ENCODE peak calls at places on chromosomes 13 and 19, in six cellular contexts. U, N, Z, O, Q and K are unnamed samples.

GRCh38 chr13:51704399-51705306 is 99.3 kb downstream of the DHRS12 start:
- DNase-seq in U (no peak), N (no peak), Z (no peak), O (no peak), Q (no peak), K (no peak)

GRCh38 chr13:31385534-31385933 is 185.8 kb downstream of the B3GLCT start:
- DNase-seq in U (no peak), N (no peak), Z (no peak), O (no peak), Q (no peak), K (no peak)

GRCh38 chr19:52809801-52810200 is 11.6 kb downstream of the ZNF28 start:
- DNase-seq in U (no peak), N (no peak), Z (no peak), O (no peak), Q (no peak), K (no peak)

GRCh38 chr13:28059214-28059613 is 41.2 kb downstream of the FLT3 start:
- DNase-seq in U (no peak), N (no peak), Z (no peak), O (peak; percentile 48), Q (no peak), K (no peak)

GRCh38 chr13:83950284-83950683 is 68.0 kb upstream of the SLITRK1 start:
- DNase-seq in U (no peak), N (no peak), Z (no peak), O (no peak), Q (no peak), K (no peak)

GRCh38 chr13:110769097-110769496 is 55.6 kb downstream of the ING1 start:
- DNase-seq in U (no peak), N (no peak), Z (no peak), O (no peak), Q (no peak), K (no peak)

GRCh38 chr13:48595330-48596127 is 58.2 kb upstream of the CYSLTR2 start:
- DNase-seq in U (no peak), N (peak; percentile 16), Z (no peak), O (peak; percentile 85), Q (no peak), K (peak; percentile 36)

GRCh38 chr19:45922281-45922680 is 7.7 kb upstream of the NANOS2 start:
- DNase-seq in U (no peak), N (no peak), Z (no peak), O (no peak), Q (no peak), K (no peak)

GRCh38 chr13:50936681-50937080 is 27.1 kb downstream of the RNASEH2B start:
- DNase-seq in U (no peak), N (no peak), Z (no peak), O (peak; percentile 61), Q (no peak), K (no peak)

GRCh38 chr13:113216165-113217056 is 7.0 kb downstream of the CUL4A start:
- DNase-seq in U (peak; percentile 70), N (no peak), Z (no peak), O (peak; percentile 69), Q (peak; percentile 25), K (no peak)

GRCh38 chr19:49689133-49690072 is at the start of gene ADM5:
- DNase-seq in U (no peak), N (no peak), Z (peak; percentile 72), O (no peak), Q (peak; percentile 68), K (no peak)

GRCh38 chr13:79860757-79861156 is 379.8 kb downstream of the NDFIP2 start:
- DNase-seq in U (no peak), N (no peak), Z (no peak), O (no peak), Q (no peak), K (no peak)

GRCh38 chr19:7272856-7273578 is 21.2 kb downstream of the INSR start:
- DNase-seq in U (peak; percentile 4), N (no peak), Z (no peak), O (peak; percentile 21), Q (no peak), K (no peak)

GRCh38 chr19:47266401-47266885 is 8.2 kb upstream of the INAFM1 start:
- DNase-seq in U (no peak), N (no peak), Z (no peak), O (no peak), Q (no peak), K (no peak)

GRCh38 chr13:114199961-114200672 is 21.1 kb downstream of the CFAP97D2 start:
- DNase-seq in U (no peak), N (no peak), Z (no peak), O (no peak), Q (no peak), K (no peak)

GRCh38 chr13:27635256-27635655 is 13.6 kb downstream of the POLR1D start:
- DNase-seq in U (no peak), N (no peak), Z (no peak), O (no peak), Q (no peak), K (no peak)

GRCh38 chr19:34985249-34986022 is 14.7 kb upstream of the GRAMD1A start:
- DNase-seq in U (no peak), N (no peak), Z (peak; percentile 58), O (peak; percentile 59), Q (no peak), K (no peak)

GRCh38 chr13:95209109-95209508 is 92.1 kb downstream of the ABCC4 start:
- DNase-seq in U (no peak), N (no peak), Z (no peak), O (no peak), Q (no peak), K (no peak)

GRCh38 chr13:95564948-95565347 is 12.4 kb downstream of the CLDN10 start:
- DNase-seq in U (no peak), N (no peak), Z (no peak), O (peak; percentile 89), Q (no peak), K (no peak)

GRCh38 chr19:48344892-48345291 is 18.8 kb downstream of the TMEM143 start:
- DNase-seq in U (no peak), N (no peak), Z (no peak), O (no peak), Q (no peak), K (no peak)

GRCh38 chr13:99228737-99229691 is 28.4 kb downstream of the UBAC2 start:
- DNase-seq in U (no peak), N (no peak), Z (no peak), O (peak; percentile 59), Q (no peak), K (no peak)

GRCh38 chr13:99280166-99280565 is 22.0 kb upstream of the GPR18 start:
- DNase-seq in U (no peak), N (no peak), Z (no peak), O (peak; percentile 49), Q (no peak), K (no peak)

GRCh38 chr19:10603084-10603872 is 16.2 kb upstream of the AP1M2 start:
- DNase-seq in U (no peak), N (peak; percentile 71), Z (peak; percentile 59), O (peak; percentile 12), Q (no peak), K (peak; percentile 68)

GRCh38 chr19:2374808-2375207 is 14.7 kb downstream of the TMPRSS9 start:
- DNase-seq in U (no peak), N (no peak), Z (no peak), O (no peak), Q (no peak), K (no peak)

GRCh38 chr19:4304509-4305252 is at the start of gene FSD1:
- DNase-seq in U (no peak), N (peak; percentile 35), Z (no peak), O (peak; percentile 47), Q (peak; percentile 70), K (no peak)

GRCh38 chr13:32984857-32985626 is 31.2 kb upstream of the KL start:
- DNase-seq in U (no peak), N (no peak), Z (peak; percentile 88), O (no peak), Q (no peak), K (no peak)

GRCh38 chr13:41352935-41353801 is 42.1 kb downstream of the NAA16 start:
- DNase-seq in U (no peak), N (peak; percentile 24), Z (no peak), O (peak; percentile 90), Q (no peak), K (peak; percentile 39)

GRCh38 chr13:34294483-34295129 is 476.7 kb downstream of the RFC3 start:
- DNase-seq in U (no peak), N (no peak), Z (no peak), O (no peak), Q (no peak), K (no peak)

GRCh38 chr13:24389506-24389905 is 80.1 kb downstream of the C1QTNF9 start:
- DNase-seq in U (no peak), N (no peak), Z (no peak), O (no peak), Q (no peak), K (no peak)

GRCh38 chr13:23547000-23547590 is 23.1 kb upstream of the TNFRSF19 start:
- DNase-seq in U (no peak), N (no peak), Z (no peak), O (peak; percentile 29), Q (no peak), K (no peak)

GRCh38 chr19:768424-768823 is 17.5 kb downstream of the MISP start:
- DNase-seq in U (no peak), N (no peak), Z (no peak), O (peak; percentile 50), Q (no peak), K (no peak)

GRCh38 chr13:59373341-59373740 is 790.4 kb downstream of the DIAPH3 start:
- DNase-seq in U (no peak), N (no peak), Z (no peak), O (no peak), Q (no peak), K (no peak)

GRCh38 chr13:113837554-113838355 is 26.1 kb downstream of the GAS6 start:
- DNase-seq in U (no peak), N (no peak), Z (peak; percentile 89), O (peak; percentile 98), Q (no peak), K (no peak)

GRCh38 chr13:100594731-100595130 is 6.1 kb upstream of the GGACT start:
- DNase-seq in U (no peak), N (no peak), Z (no peak), O (no peak), Q (no peak), K (no peak)

GRCh38 chr19:51803965-51804364 is 9.0 kb downstream of the FPR3 start:
- DNase-seq in U (no peak), N (no peak), Z (no peak), O (no peak), Q (no peak), K (no peak)